ENCODE peak calls at places on chromosomes 2 and 18, in eight cellular contexts. W is heart left ventricle, H is neuronal stem cell, C is heart right ventricle, R is iPS DF 6.9, O is vagina, F is left ventricle myocardium inferior, T is K562. X is an unnamed sample.

GRCh38 chr2:215698566-215698965 is 262.7 kb upstream of the FN1 start:
- DNase-seq in R (no peak), T (no peak), F (no peak), C (no peak), H (no peak), W (no peak), O (no peak), X (no peak)

GRCh38 chr2:216679658-216680024 is 15.7 kb downstream of the IGFBP5 start:
- DNase-seq in O (no peak), T (no peak), H (no peak), C (peak; percentile 87), R (no peak), W (peak; percentile 94), F (peak; percentile 84), X (no peak)

GRCh38 chr2:136065384-136065783 is 52.6 kb downstream of the CXCR4 start:
- DNase-seq in C (no peak), F (no peak), O (no peak), W (no peak), R (no peak), T (no peak), H (no peak), X (no peak)

GRCh38 chr18:55488473-55488872 is 99.5 kb downstream of the TCF4 start:
- DNase-seq in T (no peak), C (no peak), R (peak; percentile 54), W (no peak), O (no peak), F (no peak), H (no peak), X (no peak)

GRCh38 chr2:119389615-119390306 is 23.0 kb downstream of the DBI start:
- DNase-seq in C (peak; percentile 41), R (no peak), H (no peak), T (no peak), W (peak; percentile 53), O (peak; percentile 77), F (peak; percentile 50), X (no peak)

GRCh38 chr18:2173464-2173863 is 397.8 kb downstream of the METTL4 start:
- DNase-seq in H (no peak), C (peak; percentile 74), R (no peak), T (no peak), F (peak; percentile 43), O (no peak), W (peak; percentile 82), X (no peak)

GRCh38 chr2:195662138-195662537 is 5.1 kb downstream of the SLC39A10 start:
- DNase-seq in H (no peak), W (no peak), F (no peak), R (no peak), O (no peak), T (peak; percentile 17), C (no peak), X (no peak)

GRCh38 chr2:236627193-236627592 is 57.6 kb downstream of the ACKR3 start:
- DNase-seq in F (no peak), O (no peak), H (no peak), R (no peak), C (no peak), T (no peak), W (no peak), X (no peak)

GRCh38 chr2:3463914-3464313 is 55.4 kb downstream of the ADI1 start:
- DNase-seq in O (no peak), H (no peak), W (no peak), T (no peak), R (no peak), C (no peak), F (no peak), X (no peak)
- H3K36me3 ChIP-seq in O (no peaks in the 10 kb centered on the region), H (peaks cover 67% of the 10 kb centered on the region), W (peaks cover 14% of the 10 kb centered on the region), T (peaks cover 49% of the 10 kb centered on the region), R (peaks cover 2% of the 10 kb centered on the region), C (peaks cover 9% of the 10 kb centered on the region), F (peaks cover 38% of the 10 kb centered on the region), X (peaks cover 1% of the 10 kb centered on the region)

GRCh38 chr2:127091886-127092285 is 15.1 kb downstream of the BIN1 start:
- DNase-seq in R (no peak), T (no peak), C (no peak), O (no peak), H (no peak), F (no peak), W (no peak), X (no peak)
- H3K4me1 ChIP-seq in R (peaks cover 11% of the 10 kb centered on the region), T (peaks cover 18% of the 10 kb centered on the region), C (peaks cover 38% of the 10 kb centered on the region), O (peaks cover 67% of the 10 kb centered on the region), H (peaks cover 10% of the 10 kb centered on the region), F (peaks cover 42% of the 10 kb centered on the region), W (no peaks in the 10 kb centered on the region), X (peaks cover 59% of the 10 kb centered on the region)

GRCh38 chr18:63210531-63210930 is 109.0 kb downstream of the BCL2 start:
- DNase-seq in W (no peak), C (no peak), F (no peak), H (no peak), R (no peak), O (no peak), T (no peak), X (no peak)
- H3K36me3 ChIP-seq in W (no peaks in the 10 kb centered on the region), C (no peaks in the 10 kb centered on the region), F (no peaks in the 10 kb centered on the region), H (no peaks in the 10 kb centered on the region), R (no peaks in the 10 kb centered on the region), O (no peaks in the 10 kb centered on the region), T (no peaks in the 10 kb centered on the region), X (no peaks in the 10 kb centered on the region)

DNA sequence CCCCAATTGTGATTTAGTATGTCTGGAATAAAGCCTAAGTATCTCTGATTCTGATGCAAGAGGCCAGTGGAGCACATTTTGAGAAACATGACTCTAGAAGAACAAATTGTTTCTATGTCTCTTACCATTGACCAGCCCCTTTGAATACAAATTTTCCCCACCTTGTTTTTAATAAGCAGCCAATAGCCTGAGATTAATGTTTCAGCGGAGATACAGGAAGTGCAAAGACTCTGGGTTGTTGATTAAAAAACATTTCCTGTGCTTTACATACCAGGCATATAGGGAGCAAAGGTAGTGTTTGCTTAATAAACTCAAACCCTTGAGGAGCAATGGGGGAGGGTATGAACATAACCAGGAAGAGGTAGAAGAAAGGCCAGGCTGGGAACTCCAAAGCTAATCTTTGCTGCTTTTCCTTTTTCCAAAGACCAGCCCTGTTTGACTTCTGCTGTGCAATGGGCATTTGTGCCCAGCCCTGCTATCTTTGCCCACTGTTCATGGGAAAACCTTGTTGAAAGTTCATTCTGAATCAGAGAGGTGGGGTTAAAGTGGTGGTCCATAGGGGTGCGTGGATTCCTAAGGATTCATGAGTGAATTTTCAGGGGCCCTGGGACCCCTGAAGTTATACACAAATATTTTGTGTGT is 29.3 kb downstream of the UPP2 start:
- DNase-seq in O (no peak), T (no peak), W (no peak), R (no peak), C (no peak), H (no peak), F (no peak), X (peak; percentile 76)
- H3K4me1 ChIP-seq in O (peaks cover 10% of the 10 kb centered on the region), T (no peaks in the 10 kb centered on the region), W (no peaks in the 10 kb centered on the region), R (no peaks in the 10 kb centered on the region), C (no peaks in the 10 kb centered on the region), H (no peaks in the 10 kb centered on the region), F (no peaks in the 10 kb centered on the region), X (peaks cover 72% of the 10 kb centered on the region)

DNA sequence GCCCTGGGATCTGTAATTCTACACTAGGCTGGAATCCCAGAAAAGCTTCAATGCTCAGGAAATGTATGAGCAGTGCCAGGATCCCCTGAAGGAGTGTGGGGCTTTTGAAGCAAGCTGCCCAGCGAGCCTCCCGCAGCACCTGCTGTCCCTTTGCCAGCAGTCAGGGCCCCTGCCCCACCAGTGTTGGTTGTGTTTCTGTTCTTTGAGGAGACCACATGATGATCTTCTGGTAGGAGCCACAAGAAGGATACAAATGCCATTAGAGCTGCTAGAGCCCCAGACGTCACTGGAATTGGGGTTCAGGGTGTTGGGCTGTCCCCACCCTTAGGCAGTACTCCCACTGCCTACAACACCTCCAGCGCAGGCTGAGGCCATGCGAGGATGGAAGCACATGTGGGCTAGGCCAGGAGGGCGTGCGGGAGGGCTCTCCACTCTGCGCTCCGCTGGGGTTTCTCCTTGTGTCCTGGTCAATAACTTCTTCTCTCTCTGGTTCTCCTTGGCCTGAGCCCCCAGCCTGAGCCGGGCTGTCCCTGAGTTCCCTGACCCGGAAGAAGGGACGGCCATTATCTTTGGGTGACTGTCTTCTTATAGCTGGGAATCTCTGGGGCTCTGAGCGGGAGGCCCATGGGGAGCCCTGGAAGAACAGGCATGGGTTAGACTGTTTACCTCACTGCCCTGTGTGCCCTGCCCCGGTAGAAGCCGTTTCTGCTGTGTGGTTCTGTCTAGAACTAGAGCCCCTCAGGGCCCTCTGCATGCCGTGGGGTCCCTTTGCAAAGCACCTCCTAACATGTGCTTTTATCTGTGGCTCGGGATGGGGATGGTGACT is 73.9 kb downstream of the LRRFIP1 start:
- DNase-seq in R (no peak), C (no peak), T (no peak), W (no peak), F (no peak), H (no peak), O (peak; percentile 84), X (no peak)
- H3K36me3 ChIP-seq in R (no peaks in the 10 kb centered on the region), C (no peaks in the 10 kb centered on the region), T (no peaks in the 10 kb centered on the region), W (no peaks in the 10 kb centered on the region), F (no peaks in the 10 kb centered on the region), H (no peaks in the 10 kb centered on the region), O (no peaks in the 10 kb centered on the region), X (no peaks in the 10 kb centered on the region)

GRCh38 chr2:177178797-177179196 is 33.8 kb upstream of the HNRNPA3 start:
- DNase-seq in F (no peak), C (no peak), H (no peak), W (no peak), R (no peak), O (no peak), T (no peak), X (no peak)

GRCh38 chr2:177172034-177172880 is 40.3 kb upstream of the HNRNPA3 start:
- DNase-seq in W (no peak), O (no peak), C (no peak), R (no peak), T (no peak), F (no peak), H (no peak), X (no peak)

GRCh38 chr2:177174456-177174855 is 38.1 kb upstream of the HNRNPA3 start:
- DNase-seq in W (no peak), O (no peak), R (no peak), H (no peak), F (no peak), C (no peak), T (no peak), X (no peak)

GRCh38 chr2:177180269-177181021 is 32.1 kb upstream of the HNRNPA3 start:
- DNase-seq in C (no peak), H (no peak), O (no peak), T (no peak), F (no peak), R (no peak), W (no peak), X (no peak)

GRCh38 chr2:177175917-177176668 is 36.5 kb upstream of the HNRNPA3 start:
- DNase-seq in H (no peak), F (no peak), W (no peak), C (no peak), T (no peak), R (no peak), O (no peak), X (no peak)
- H3K4me1 ChIP-seq in H (no peaks in the 10 kb centered on the region), F (peaks cover 15% of the 10 kb centered on the region), W (no peaks in the 10 kb centered on the region), C (no peaks in the 10 kb centered on the region), T (peaks cover 3% of the 10 kb centered on the region), R (no peaks in the 10 kb centered on the region), O (no peaks in the 10 kb centered on the region), X (peaks cover 39% of the 10 kb centered on the region)

GRCh38 chr2:70785137-70785911 is 5.1 kb downstream of the FIGLA start:
- DNase-seq in H (peak; percentile 6), O (no peak), W (no peak), R (no peak), C (no peak), F (no peak), T (peak; percentile 66), X (peak; percentile 47)
- H3K36me3 ChIP-seq in H (no peaks in the 10 kb centered on the region), O (no peaks in the 10 kb centered on the region), W (no peaks in the 10 kb centered on the region), R (no peaks in the 10 kb centered on the region), C (no peaks in the 10 kb centered on the region), F (no peaks in the 10 kb centered on the region), T (no peaks in the 10 kb centered on the region), X (no peaks in the 10 kb centered on the region)

X was measured in Caco-2.